ENCODE peak calls at places on chromosomes 4 and X, in seven cellular contexts. N is Peyer's patch, A is aorta, K is pancreas, C is right lobe of liver, M is neural progenitor cell, X is HCT116. P is an unnamed sample.

GRCh38 chrX:133985164-133986007 is at the start of gene GPC3:
- DNase-seq in N (peak), A (peak), K (peak), C (peak), M (peak), X (no peak), P (no peak)

GRCh38 chrX:15930585-15930984 is 76.0 kb upstream of the AP1S2 start:
- DNase-seq in N (no peak), A (no peak), K (no peak), C (no peak), M (peak), X (no peak), P (no peak)

GRCh38 chr4:155999743-156000142 is 46.1 kb upstream of the CTSO start:
- DNase-seq in N (no peak), A (no peak), K (no peak), C (no peak), M (peak), X (peak), P (peak)

GRCh38 chr4:106329027-106329618 is 12.8 kb downstream of the AIMP1 start:
- DNase-seq in N (no peak), A (no peak), K (no peak), C (no peak), M (peak), X (peak), P (peak)

GRCh38 chrX:36436286-36436860 is 516.8 kb downstream of the CFAP47 start:
- DNase-seq in N (no peak), A (no peak), K (no peak), C (no peak), M (no peak), X (no peak), P (no peak)

GRCh38 chrX:53288173-53288572 is 6.8 kb upstream of the IQSEC2 start:
- DNase-seq in N (peak), A (peak), K (no peak), C (no peak), M (peak), X (no peak), P (peak)

GRCh38 chr4:108540536-108540935 is 79.8 kb upstream of the RPL34 start:
- DNase-seq in N (no peak), A (no peak), K (no peak), C (no peak), M (no peak), X (no peak), P (no peak)

GRCh38 chrX:73963682-73964081 is 340.3 kb upstream of the ZCCHC13 start:
- DNase-seq in N (no peak), A (no peak), K (no peak), C (peak), M (no peak), X (no peak), P (no peak)

GRCh38 chrX:93874554-93874953 is 200.5 kb downstream of the FAM133A start:
- DNase-seq in N (no peak), A (no peak), K (no peak), C (no peak), M (peak), X (no peak), P (no peak)

GRCh38 chr4:81030061-81030616 is 369 bp upstream of the BMP3 start:
- DNase-seq in N (no peak), A (no peak), K (no peak), C (no peak), M (peak), X (no peak), P (no peak)

GRCh38 chr4:67575232-67575888 is 16.8 kb downstream of the STAP1 start:
- DNase-seq in N (no peak), A (no peak), K (no peak), C (no peak), M (no peak), X (no peak), P (no peak)

GRCh38 chr4:167509551-167509950 is 275.3 kb upstream of the SPOCK3 start:
- DNase-seq in N (no peak), A (no peak), K (no peak), C (no peak), M (no peak), X (no peak), P (no peak)

GRCh38 chr4:107279729-107280128 is 243.6 kb upstream of the DKK2 start:
- DNase-seq in N (no peak), A (no peak), K (no peak), C (no peak), M (no peak), X (no peak), P (peak)

GRCh38 chr4:151783867-151784266 is 23.1 kb upstream of the GATB start:
- DNase-seq in N (no peak), A (no peak), K (no peak), C (no peak), M (no peak), X (no peak), P (peak)

GRCh38 chr4:186335793-186336192 is 69.8 kb downstream of the F11 start:
- DNase-seq in N (no peak), A (no peak), K (no peak), C (no peak), M (no peak), X (no peak), P (no peak)

GRCh38 chr4:56654238-56654632 is 26.9 kb downstream of the HOPX start:
- DNase-seq in N (peak), A (no peak), K (peak), C (no peak), M (no peak), X (no peak), P (no peak)

GRCh38 chrX:107776649-107777535 is 641 bp upstream of the NCBP2L start:
- DNase-seq in N (peak), A (peak), K (peak), C (peak), M (peak), X (peak), P (peak)

GRCh38 chr4:165872443-165873297 is at the start of gene TLL1:
- DNase-seq in N (peak), A (no peak), K (no peak), C (no peak), M (peak), X (no peak), P (no peak)

GRCh38 chr4:184100297-184100885 is 117.3 kb downstream of the ENPP6 start:
- DNase-seq in N (peak), A (no peak), K (peak), C (peak), M (peak), X (peak), P (peak)

GRCh38 chrX:74467656-74468055 is 46.4 kb downstream of the SLC16A2 start:
- DNase-seq in N (no peak), A (no peak), K (no peak), C (no peak), M (no peak), X (no peak), P (no peak)

GRCh38 chr4:55386073-55386472 is 9.7 kb upstream of the TMEM165 start:
- DNase-seq in N (no peak), A (no peak), K (no peak), C (no peak), M (peak), X (peak), P (peak)

GRCh38 chr4:20652226-20652836 is 47.9 kb upstream of the PACRGL start:
- DNase-seq in N (no peak), A (no peak), K (no peak), C (no peak), M (no peak), X (no peak), P (no peak)

GRCh38 chrX:6163761-6164160 is 64.9 kb downstream of the NLGN4X start:
- DNase-seq in N (no peak), A (no peak), K (no peak), C (no peak), M (no peak), X (no peak), P (no peak)

GRCh38 chrX:34638116-34638515 is 19.0 kb downstream of the TMEM47 start:
- DNase-seq in N (no peak), A (no peak), K (no peak), C (no peak), M (peak), X (no peak), P (no peak)

GRCh38 chrX:110462957-110463356 is 104.3 kb downstream of the RTL9 start:
- DNase-seq in N (no peak), A (no peak), K (no peak), C (no peak), M (no peak), X (no peak), P (no peak)

GRCh38 chrX:9197231-9197630 is 163.3 kb upstream of the FAM9B start:
- DNase-seq in N (no peak), A (no peak), K (no peak), C (no peak), M (no peak), X (no peak), P (no peak)

GRCh38 chr4:158823461-158823873 is 54.6 kb downstream of the FNIP2 start:
- DNase-seq in N (no peak), A (peak), K (no peak), C (no peak), M (no peak), X (no peak), P (no peak)

GRCh38 chr4:145546556-145546955 is 64.9 kb downstream of the SMAD1 start:
- DNase-seq in N (no peak), A (no peak), K (no peak), C (no peak), M (no peak), X (no peak), P (no peak)

GRCh38 chrX:103329991-103330390 is at the start of gene TCEAL7:
- DNase-seq in N (no peak), A (peak), K (no peak), C (no peak), M (peak), X (no peak), P (no peak)

GRCh38 chr4:7342581-7343352 is 92.0 kb downstream of the PSAPL1 start:
- DNase-seq in N (no peak), A (no peak), K (no peak), C (no peak), M (no peak), X (no peak), P (no peak)

GRCh38 chr4:6474705-6475457 is 2.5 kb upstream of the PPP2R2C start:
- DNase-seq in N (peak), A (no peak), K (no peak), C (no peak), M (no peak), X (no peak), P (no peak)

GRCh38 chrX:20595928-20596550 is 329.3 kb upstream of the RPS6KA3 start:
- DNase-seq in N (no peak), A (no peak), K (no peak), C (no peak), M (no peak), X (no peak), P (no peak)

GRCh38 chrX:46573331-46573895 is at the start of gene CHST7:
- DNase-seq in N (peak), A (peak), K (peak), C (peak), M (peak), X (peak), P (peak)

GRCh38 chr4:173038192-173038896 is 130.3 kb upstream of the GALNT7 start:
- DNase-seq in N (no peak), A (no peak), K (no peak), C (no peak), M (peak), X (no peak), P (no peak)

GRCh38 chrX:22164770-22165388 is 107.8 kb upstream of the CBLL2 start:
- DNase-seq in N (no peak), A (no peak), K (no peak), C (no peak), M (no peak), X (no peak), P (peak)

GRCh38 chr4:113468165-113469022 is 293.1 kb downstream of the CAMK2D start:
- DNase-seq in N (peak), A (peak), K (no peak), C (no peak), M (peak), X (peak), P (peak)

GRCh38 chr4:185566972-185567749 is 31.9 kb upstream of the PDLIM3 start:
- DNase-seq in N (no peak), A (peak), K (no peak), C (no peak), M (no peak), X (no peak), P (peak)

GRCh38 chr4:148437439-148437838 is 4.8 kb downstream of the NR3C2 start:
- DNase-seq in N (no peak), A (no peak), K (no peak), C (peak), M (no peak), X (no peak), P (no peak)

GRCh38 chrX:100745806-100746537 is 14.1 kb upstream of the SYTL4 start:
- DNase-seq in N (peak), A (no peak), K (no peak), C (no peak), M (peak), X (no peak), P (no peak)

GRCh38 chrX:100747090-100747489 is 15.2 kb upstream of the SYTL4 start:
- DNase-seq in N (no peak), A (no peak), K (no peak), C (no peak), M (no peak), X (no peak), P (no peak)

GRCh38 chrX:100748133-100748532 is 16.2 kb upstream of the SYTL4 start:
- DNase-seq in N (no peak), A (no peak), K (no peak), C (no peak), M (no peak), X (peak), P (peak)

GRCh38 chrX:100743009-100743615 is 11.2 kb upstream of the SYTL4 start:
- DNase-seq in N (no peak), A (no peak), K (no peak), C (no peak), M (no peak), X (no peak), P (no peak)

DNA sequence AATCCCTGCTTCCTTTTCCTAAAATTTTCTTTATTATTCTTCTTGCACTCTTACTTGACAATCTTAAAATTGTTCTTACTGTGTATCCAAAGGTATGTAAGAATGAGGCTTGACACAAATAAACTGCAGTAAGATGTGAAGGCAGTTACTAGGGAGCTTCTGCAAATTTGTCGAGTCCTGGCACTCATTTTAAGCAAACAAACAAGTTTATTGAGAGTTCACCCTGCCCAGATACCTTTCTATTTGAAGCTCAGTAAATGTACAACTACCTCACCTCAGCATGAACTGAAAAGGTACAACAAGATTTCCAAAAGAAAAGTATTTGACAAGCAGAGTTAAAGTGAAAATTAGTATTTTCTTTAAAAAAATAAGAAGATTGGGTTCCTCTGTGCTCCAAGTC is 13.3 kb upstream of the SYTL4 start:
- DNase-seq in N (no peak), A (no peak), K (no peak), C (no peak), M (no peak), X (no peak), P (no peak)
- H3K27ac ChIP-seq in N (no peak), A (no peak), K (no peak), C (peak), M (no peak), X (no peak), P (no peak)

DNA sequence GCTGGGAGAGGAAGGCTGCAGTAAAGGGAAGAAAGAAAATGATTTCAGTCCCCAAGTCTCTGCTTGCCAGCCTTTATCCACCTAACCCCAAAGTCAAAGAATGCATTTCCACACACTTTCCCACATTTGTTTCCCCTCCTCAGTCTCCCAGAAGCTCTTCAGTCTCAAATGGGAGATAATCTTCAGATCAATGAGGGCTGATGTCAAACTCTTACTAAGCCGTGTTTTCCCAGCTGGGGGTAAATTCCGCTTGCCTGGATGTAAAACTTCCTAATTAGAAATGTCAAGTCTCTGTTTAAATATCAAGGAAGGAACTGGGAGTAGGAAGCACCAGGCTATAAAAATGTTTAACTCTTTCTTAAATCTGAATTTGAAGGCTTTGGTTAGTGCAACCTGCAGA is 601.3 kb upstream of the ACTRT1 start:
- DNase-seq in N (no peak), A (no peak), K (no peak), C (no peak), M (peak), X (no peak), P (no peak)
- H3K27ac ChIP-seq in N (no peak), A (no peak), K (no peak), C (no peak), M (peak), X (no peak), P (no peak)

GRCh38 chr4:140065393-140065792 is 88.6 kb downstream of the MAML3 start:
- DNase-seq in N (no peak), A (no peak), K (no peak), C (no peak), M (no peak), X (no peak), P (no peak)

GRCh38 chr4:140061194-140061593 is 92.8 kb downstream of the MAML3 start:
- DNase-seq in N (no peak), A (no peak), K (no peak), C (no peak), M (no peak), X (no peak), P (peak)

GRCh38 chr4:140057693-140058092 is 96.3 kb downstream of the MAML3 start:
- DNase-seq in N (no peak), A (no peak), K (no peak), C (no peak), M (no peak), X (no peak), P (no peak)

GRCh38 chr4:140059159-140059558 is 94.8 kb downstream of the MAML3 start:
- DNase-seq in N (no peak), A (no peak), K (no peak), C (no peak), M (no peak), X (no peak), P (no peak)

GRCh38 chr4:140061883-140062282 is 92.1 kb downstream of the MAML3 start:
- DNase-seq in N (no peak), A (no peak), K (no peak), C (no peak), M (no peak), X (no peak), P (no peak)
- H3K27ac ChIP-seq in N (no peak), A (no peak), K (no peak), C (no peak), M (no peak), X (no peak), P (peak)

DNA sequence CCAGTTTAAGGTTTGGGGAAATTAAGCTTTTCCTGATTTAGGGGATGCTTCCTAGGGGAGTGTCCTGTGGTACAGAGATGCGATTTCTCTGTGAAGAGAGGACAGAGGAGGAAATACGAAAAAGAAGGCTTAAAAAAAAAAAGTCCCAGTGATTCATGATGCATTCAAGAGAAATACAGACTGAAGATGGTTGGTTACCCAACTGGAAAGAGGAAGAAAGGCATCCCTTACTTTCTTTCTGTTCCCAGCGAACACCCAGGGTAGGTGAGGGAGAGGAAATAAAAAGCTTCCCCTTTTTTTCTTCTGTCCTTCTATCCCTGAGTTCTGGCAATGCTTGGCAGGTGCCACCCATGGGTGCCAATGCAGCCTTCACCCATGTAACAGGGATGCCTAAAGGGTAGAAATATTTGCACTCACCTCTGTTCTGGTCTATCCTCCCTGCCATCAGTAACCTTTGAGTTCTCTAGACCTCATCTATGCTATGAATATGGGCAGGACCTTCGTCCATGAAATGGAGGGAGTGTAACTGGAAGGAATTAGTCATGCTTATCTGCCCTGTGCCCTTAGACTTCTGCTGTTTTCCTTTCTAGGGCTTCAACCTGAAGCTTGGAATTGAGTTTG is 230.1 kb upstream of the GALNTL6 start:
- DNase-seq in N (no peak), A (no peak), K (no peak), C (no peak), M (no peak), X (no peak), P (no peak)
- H3K27ac ChIP-seq in N (no peak), A (no peak), K (no peak), C (no peak), M (no peak), X (no peak), P (no peak)

DNA sequence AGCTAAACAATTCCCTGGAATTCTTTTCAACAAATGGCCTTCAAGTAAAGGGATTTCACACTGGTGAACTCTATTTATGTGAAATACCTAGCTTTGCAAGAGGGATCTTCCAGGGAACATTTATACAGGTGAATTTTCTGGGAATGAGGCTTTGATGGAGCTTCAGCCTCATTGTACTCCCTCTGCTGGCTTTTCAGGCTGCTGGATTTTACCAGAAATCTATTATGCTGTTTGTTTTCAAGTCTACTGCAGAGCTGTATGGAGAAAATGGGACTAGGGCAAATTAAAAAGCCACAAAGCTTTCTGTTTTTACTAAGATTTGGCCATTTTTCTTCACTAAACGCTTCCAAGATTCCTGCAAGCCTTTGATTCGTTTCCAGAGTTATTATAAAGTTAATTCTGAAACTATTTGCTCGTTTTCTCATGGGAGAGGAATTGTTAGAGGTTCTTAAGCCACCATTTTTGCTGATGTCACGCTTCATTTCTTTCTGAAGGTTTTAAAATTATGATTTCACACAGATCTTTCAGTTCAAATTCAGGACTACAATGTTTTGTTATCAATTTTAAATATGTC is 31.6 kb downstream of the KDM6A start:
- DNase-seq in N (no peak), A (no peak), K (no peak), C (no peak), M (peak), X (no peak), P (no peak)
- H3K27ac ChIP-seq in N (peak), A (no peak), K (no peak), C (no peak), M (peak), X (no peak), P (no peak)

GRCh38 chr4:53307210-53307609 is 58.7 kb downstream of the SCFD2 start:
- DNase-seq in N (no peak), A (no peak), K (no peak), C (no peak), M (no peak), X (no peak), P (no peak)
- H3K27ac ChIP-seq in N (no peak), A (no peak), K (no peak), C (no peak), M (no peak), X (no peak), P (no peak)

DNA sequence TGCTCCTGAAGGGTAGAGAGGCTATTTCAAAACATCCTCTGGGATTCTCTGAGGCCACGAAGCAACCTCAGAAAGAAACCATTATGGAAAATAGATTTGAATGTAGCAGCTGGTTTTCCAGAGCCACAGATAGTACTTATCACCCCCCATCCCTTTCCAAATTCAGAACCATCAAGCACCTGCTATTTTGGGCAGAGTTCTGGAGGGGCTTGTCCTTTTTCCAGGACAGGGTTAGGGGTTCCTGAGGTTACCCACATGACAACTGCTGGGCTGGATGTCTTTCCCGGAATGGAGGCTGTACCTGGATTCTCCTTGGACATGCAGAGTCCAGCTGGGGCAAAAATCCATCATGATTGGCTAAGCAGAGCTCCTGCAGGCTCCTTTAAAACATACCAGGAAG is 22.0 kb upstream of the ZXDA start:
- DNase-seq in N (no peak), A (no peak), K (no peak), C (no peak), M (no peak), X (no peak), P (no peak)
- H3K27ac ChIP-seq in N (no peak), A (no peak), K (no peak), C (no peak), M (no peak), X (no peak), P (no peak)